ENCODE peak calls at places on chromosomes 7 and 10, in eight cellular contexts. J is left ventricle myocardium inferior; V is esophagus squamous epithelium; F is mammary epithelial cell; X is endodermal cell; P is HCT116; E is effector memory CD4-positive, alpha-beta T cell; W is lower lobe of right lung. C is an unnamed sample.

GRCh38 chr7:110977127-110977776 is 113.7 kb upstream of the LRRN3 start:
- DNase-seq in J (no peak), V (no peak), F (no peak), X (no peak), P (no peak), E (no peak), W (no peak), C (no peak)

GRCh38 chr7:49327155-49327554 is 402.8 kb downstream of the CDC14C start:
- DNase-seq in J (no peak), V (no peak), F (no peak), X (no peak), P (no peak), E (no peak), W (no peak), C (no peak)

GRCh38 chr10:23381298-23381697 is 36.7 kb upstream of the C10orf67 start:
- DNase-seq in J (no peak), V (no peak), F (no peak), X (no peak), P (peak; percentile 4), E (no peak), W (no peak), C (no peak)

GRCh38 chr10:30529373-30529998 is 95.5 kb downstream of the MAP3K8 start:
- DNase-seq in J (peak; percentile 70), V (peak; percentile 34), F (no peak), X (no peak), P (no peak), E (peak; percentile 72), W (peak; percentile 91), C (peak; percentile 92)

GRCh38 chr7:28588606-28589005 is 176.3 kb downstream of the CREB5 start:
- DNase-seq in J (no peak), V (no peak), F (no peak), X (no peak), P (no peak), E (no peak), W (no peak), C (no peak)

GRCh38 chr10:127964644-127965043 is 57.7 kb downstream of the PTPRE start:
- DNase-seq in J (no peak), V (no peak), F (no peak), X (no peak), P (no peak), E (no peak), W (no peak), C (no peak)

GRCh38 chr7:80552304-80552703 is 40.4 kb upstream of the GNAT3 start:
- DNase-seq in J (no peak), V (no peak), F (peak; percentile 25), X (no peak), P (no peak), E (no peak), W (no peak), C (no peak)

GRCh38 chr7:70132802-70133201 is 534.5 kb downstream of the AUTS2 start:
- DNase-seq in J (no peak), V (no peak), F (no peak), X (no peak), P (no peak), E (no peak), W (no peak), C (no peak)

GRCh38 chr10:70052462-70053211 is at the start of gene MACROH2A2:
- DNase-seq in J (peak; percentile 58), V (no peak), F (peak; percentile 72), X (peak; percentile 94), P (peak; percentile 47), E (no peak), W (peak; percentile 53), C (peak; percentile 81)

GRCh38 chr10:133226251-133226808 is 3.7 kb upstream of the UTF1 start:
- DNase-seq in J (no peak), V (no peak), F (peak; percentile 26), X (no peak), P (no peak), E (no peak), W (no peak), C (no peak)

GRCh38 chr7:11811709-11812108 is 20.3 kb downstream of the THSD7A start:
- DNase-seq in J (no peak), V (no peak), F (no peak), X (no peak), P (no peak), E (no peak), W (no peak), C (no peak)

GRCh38 chr7:120785056-120785455 is 72.9 kb downstream of the TSPAN12 start:
- DNase-seq in J (no peak), V (no peak), F (no peak), X (no peak), P (no peak), E (no peak), W (no peak), C (no peak)

GRCh38 chr7:47227762-47228177 is 354.1 kb downstream of the TNS3 start:
- DNase-seq in J (no peak), V (no peak), F (peak; percentile 65), X (no peak), P (peak; percentile 39), E (no peak), W (no peak), C (no peak)

GRCh38 chr7:33646166-33646565 is 259.2 kb upstream of the BMPER start:
- DNase-seq in J (no peak), V (no peak), F (no peak), X (no peak), P (no peak), E (no peak), W (no peak), C (no peak)

GRCh38 chr10:51103818-51104217 is 29.5 kb downstream of the PRKG1 start:
- DNase-seq in J (no peak), V (no peak), F (peak; percentile 34), X (no peak), P (no peak), E (no peak), W (no peak), C (no peak)

GRCh38 chr7:149776305-149776704 is 2.9 kb upstream of the ZNF467 start:
- DNase-seq in J (peak; percentile 85), V (no peak), F (no peak), X (no peak), P (no peak), E (no peak), W (peak; percentile 83), C (peak; percentile 79)

DNA sequence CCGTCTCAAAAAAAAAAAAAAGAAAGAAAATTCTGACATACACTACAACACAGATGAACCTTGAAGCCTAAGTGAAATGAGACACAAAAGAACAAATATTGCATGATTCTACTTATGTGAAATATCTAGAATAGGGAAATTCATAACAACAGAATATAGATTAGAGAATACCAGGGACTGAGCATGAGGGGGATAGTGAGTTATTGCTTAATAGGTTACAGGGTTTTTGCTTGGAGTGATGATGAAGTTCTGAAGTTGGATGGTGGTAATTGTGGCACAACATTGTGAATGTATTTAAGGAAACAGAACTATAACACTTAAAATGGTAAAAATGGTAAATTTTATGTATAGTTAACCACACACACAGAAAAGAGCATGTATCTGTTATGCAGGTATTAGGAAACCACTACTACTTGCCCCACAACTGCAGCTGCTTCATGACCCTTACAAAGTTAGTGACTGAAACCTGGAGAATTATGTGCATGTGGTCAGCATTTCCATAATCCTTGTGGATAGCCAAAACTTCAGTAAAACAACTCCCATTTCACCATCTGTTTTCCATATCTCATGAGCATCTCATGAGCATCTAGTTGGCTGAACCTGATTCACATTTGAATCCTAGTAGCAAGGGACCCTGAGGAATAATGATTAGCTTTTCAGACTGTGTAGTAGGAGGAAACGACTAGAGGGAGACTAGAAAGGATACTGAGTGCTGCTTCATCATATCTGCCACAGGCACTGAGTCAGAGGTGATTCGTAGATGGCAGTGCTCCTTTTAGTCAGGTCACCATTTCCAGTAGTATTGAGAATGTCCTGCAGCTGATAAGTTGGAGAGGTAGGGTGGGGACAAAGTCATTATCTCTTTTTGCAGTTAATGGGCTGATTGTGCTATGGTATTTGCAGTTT is 26.3 kb downstream of the SAMD8 start:
- DNase-seq in J (no peak), V (no peak), F (peak; percentile 63), X (no peak), P (peak; percentile 38), E (no peak), W (no peak), C (no peak)
- H3K4me3 ChIP-seq in J (no peak overlapping the region), V (no peak overlapping the region), F (no peak overlapping the region), X (no peak overlapping the region), P (peak overlapping the region; percentile 9), E (no peak overlapping the region), W (no peak overlapping the region), C (no peak overlapping the region)

GRCh38 chr7:63105978-63106377 is 892.7 kb upstream of the ZNF722 start:
- DNase-seq in J (no peak), V (no peak), F (no peak), X (no peak), P (no peak), E (no peak), W (no peak), C (no peak)
- H3K9me3 ChIP-seq in J (peaks cover 59% of the 10 kb centered on the region), V (peaks cover 47% of the 10 kb centered on the region), F (peaks cover 37% of the 10 kb centered on the region), X (peaks cover 83% of the 10 kb centered on the region), P (peaks cover 26% of the 10 kb centered on the region), E (no peaks in the 10 kb centered on the region), W (no peaks in the 10 kb centered on the region), C (peaks cover 1% of the 10 kb centered on the region)

DNA sequence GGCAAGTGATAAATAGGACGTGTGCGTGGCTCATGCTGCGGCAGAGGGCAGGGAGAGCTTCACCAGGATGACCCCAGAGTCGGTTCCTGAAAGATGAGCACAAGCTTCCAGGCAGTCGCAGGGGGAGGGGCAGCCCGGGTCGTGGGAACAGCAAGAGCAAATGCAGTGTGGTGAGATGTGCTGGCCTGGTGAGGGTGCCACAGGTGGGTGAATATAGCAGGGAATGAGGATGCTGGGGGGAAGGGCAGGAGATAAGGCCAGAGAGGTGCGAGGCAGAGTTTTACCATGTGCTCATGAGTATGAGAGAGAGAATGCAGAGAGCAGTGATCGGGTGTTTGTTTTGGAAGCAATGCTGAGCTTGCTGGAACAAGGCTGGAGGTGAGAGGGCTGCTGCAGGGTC is 70.8 kb downstream of the ATXN7L1 start:
- DNase-seq in J (no peak), V (no peak), F (no peak), X (peak; percentile 92), P (no peak), E (no peak), W (no peak), C (no peak)
- H3K4me1 ChIP-seq in J (peaks cover 23% of the 10 kb centered on the region), V (peaks cover 40% of the 10 kb centered on the region), F (peaks cover 40% of the 10 kb centered on the region), X (peaks cover 28% of the 10 kb centered on the region), P (peaks cover 33% of the 10 kb centered on the region), E (peaks cover 35% of the 10 kb centered on the region), W (peaks cover 9% of the 10 kb centered on the region), C (no peaks in the 10 kb centered on the region)

GRCh38 chr7:41942468-41943097 is 239.7 kb upstream of the INHBA start:
- DNase-seq in J (no peak), V (no peak), F (no peak), X (peak; percentile 54), P (no peak), E (no peak), W (no peak), C (no peak)

GRCh38 chr7:41940760-41941343 is 238.0 kb upstream of the INHBA start:
- DNase-seq in J (peak; percentile 53), V (no peak), F (peak; percentile 71), X (peak; percentile 85), P (peak; percentile 32), E (peak; percentile 23), W (peak; percentile 60), C (peak; percentile 71)

GRCh38 chr7:41938371-41938770 is 235.5 kb upstream of the INHBA start:
- DNase-seq in J (no peak), V (no peak), F (no peak), X (no peak), P (no peak), E (no peak), W (no peak), C (no peak)

DNA sequence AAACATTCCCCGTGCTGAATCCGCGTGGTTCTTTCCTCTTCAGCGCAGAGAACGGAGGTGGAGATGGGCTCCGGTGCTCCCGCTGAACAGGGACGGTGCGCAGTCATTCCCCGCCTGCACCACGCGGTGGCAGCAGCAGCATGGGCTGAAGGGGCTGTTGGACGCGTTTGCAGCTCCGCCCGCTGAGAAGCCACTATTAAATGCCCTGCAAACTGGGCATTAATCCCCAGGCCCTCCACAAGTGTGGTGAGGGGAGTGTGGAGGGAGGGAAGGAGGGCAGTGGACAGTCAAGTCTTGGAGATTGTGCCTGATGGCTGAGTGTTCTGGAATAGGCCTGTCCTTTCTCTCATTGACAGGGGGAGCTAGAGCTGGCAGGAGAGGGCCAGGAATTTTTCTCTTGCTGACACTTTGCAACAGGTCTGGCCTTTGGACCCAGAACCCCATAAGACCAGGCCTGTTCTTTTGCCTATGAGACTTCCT is 240.2 kb upstream of the INHBA start:
- DNase-seq in J (peak; percentile 81), V (peak; percentile 4), F (peak; percentile 63), X (peak; percentile 95), P (peak; percentile 21), E (peak; percentile 20), W (peak; percentile 84), C (peak; percentile 94)
- H3K4me3 ChIP-seq in J (peak overlapping the region; percentile 44), V (no peak overlapping the region), F (no peak overlapping the region), X (no peak overlapping the region), P (no peak overlapping the region), E (no peak overlapping the region), W (peak overlapping the region; percentile 36), C (no peak overlapping the region)